ENCODE peak calls at places on chromosomes 5 and 9, in ten cellular contexts. X is heart right ventricle; N is mucosa of descending colon; S is AG04450; I is fibroblast of pulmonary artery; J is bronchial epithelial cell; Z is fibroblast of the aortic adventitia; Y is H7; C is effector memory CD4-positive, alpha-beta T cell; R is fibroblast of lung. D is an unnamed sample.

GRCh38 chr5:138960145-138960692 is 85.1 kb upstream of the LRRTM2 start:
- DNase-seq in Y (no peak), N (no peak), S (no peak), Z (no peak), X (no peak), R (no peak), C (no peak), J (no peak), I (no peak), D (no peak)

GRCh38 chr9:19768798-19769197 is 20.0 kb downstream of the SLC24A2 start:
- DNase-seq in N (no peak), J (peak), S (no peak), I (no peak), Y (no peak), C (no peak), Z (no peak), X (no peak), R (no peak), D (no peak)

GRCh38 chr9:108565651-108566378 is 290.0 kb downstream of the ACTL7B start:
- DNase-seq in Y (peak), X (peak), C (no peak), Z (peak), I (peak), S (peak), J (peak), R (peak), N (peak), D (peak)

GRCh38 chr9:33425128-33425533 is 22.3 kb downstream of the AQP3 start:
- DNase-seq in N (no peak), Y (no peak), Z (no peak), S (no peak), C (no peak), X (no peak), I (no peak), R (peak), J (peak), D (peak)

GRCh38 chr5:126234563-126235195 is 188.5 kb upstream of the GRAMD2B start:
- DNase-seq in N (no peak), X (no peak), J (peak), I (peak), R (peak), Y (peak), S (no peak), Z (peak), C (no peak), D (no peak)

GRCh38 chr5:23367863-23368262 is 139.5 kb upstream of the PRDM9 start:
- DNase-seq in Z (no peak), S (no peak), I (no peak), Y (no peak), N (no peak), C (no peak), R (peak), J (no peak), X (no peak), D (no peak)

GRCh38 chr5:110159202-110159601 is 469.5 kb downstream of the MAN2A1 start:
- DNase-seq in Z (peak), X (no peak), S (no peak), N (no peak), I (peak), Y (no peak), J (peak), C (no peak), R (peak), D (no peak)

GRCh38 chr5:126686451-126687126 is 85.8 kb downstream of the PHAX start:
- DNase-seq in X (no peak), J (no peak), I (no peak), S (no peak), R (no peak), N (no peak), Y (no peak), Z (no peak), C (no peak), D (no peak)

DNA sequence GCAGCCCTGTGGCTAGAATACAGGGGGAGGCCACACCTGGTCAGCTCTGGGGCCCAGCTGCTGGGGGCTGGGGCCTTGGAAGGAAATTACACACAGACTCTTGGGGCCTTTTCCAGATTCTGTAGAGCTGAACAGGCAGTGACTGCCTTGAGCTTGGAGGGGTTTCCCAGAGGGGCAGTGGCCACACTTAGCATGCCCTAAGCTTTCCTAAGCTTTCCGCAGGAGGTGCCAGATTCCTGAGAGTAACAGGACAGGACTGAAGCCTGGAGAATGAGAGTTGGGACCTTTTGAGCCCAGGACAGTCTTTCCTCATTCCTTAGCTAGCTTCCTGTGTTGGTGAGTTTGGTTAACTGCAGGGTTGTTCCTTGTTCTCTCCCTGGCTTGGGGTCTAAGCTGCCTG is 1.4 kb downstream of the TBC1D13 start:
- DNase-seq in N (no peak), Y (no peak), I (no peak), C (no peak), J (no peak), S (no peak), R (no peak), X (no peak), Z (no peak), D (no peak)
- H3K4me3 ChIP-seq in N (no peak), Y (no peak), I (peak), C (no peak), J (no peak), S (peak), R (no peak), X (no peak), Z (peak), D (peak)

DNA sequence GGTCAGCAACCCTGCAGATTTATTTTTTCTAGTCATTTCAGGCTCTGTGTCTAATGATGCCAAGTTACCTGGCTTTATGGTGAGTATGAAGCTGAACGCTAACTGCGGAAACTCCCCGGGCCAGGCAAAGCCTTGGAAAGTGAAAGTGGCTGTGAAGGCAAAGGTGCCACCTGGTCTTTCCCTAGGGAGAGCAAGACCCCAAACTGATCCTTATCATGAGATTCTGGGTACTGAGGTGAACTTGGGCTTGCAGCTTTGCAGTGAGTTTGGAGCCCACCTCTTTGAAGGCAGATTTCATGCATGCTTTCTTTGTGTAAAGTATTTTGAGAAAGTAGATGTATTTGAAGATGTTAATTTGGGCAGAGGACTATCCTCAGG is 63.3 kb downstream of the CARTPT start:
- DNase-seq in R (no peak), Z (no peak), X (no peak), J (no peak), C (no peak), S (no peak), Y (no peak), I (no peak), N (peak), D (no peak)
- H3K4me3 ChIP-seq in R (no peak), Z (no peak), X (peak), J (no peak), C (no peak), S (no peak), Y (no peak), I (no peak), N (no peak), D (no peak)

DNA sequence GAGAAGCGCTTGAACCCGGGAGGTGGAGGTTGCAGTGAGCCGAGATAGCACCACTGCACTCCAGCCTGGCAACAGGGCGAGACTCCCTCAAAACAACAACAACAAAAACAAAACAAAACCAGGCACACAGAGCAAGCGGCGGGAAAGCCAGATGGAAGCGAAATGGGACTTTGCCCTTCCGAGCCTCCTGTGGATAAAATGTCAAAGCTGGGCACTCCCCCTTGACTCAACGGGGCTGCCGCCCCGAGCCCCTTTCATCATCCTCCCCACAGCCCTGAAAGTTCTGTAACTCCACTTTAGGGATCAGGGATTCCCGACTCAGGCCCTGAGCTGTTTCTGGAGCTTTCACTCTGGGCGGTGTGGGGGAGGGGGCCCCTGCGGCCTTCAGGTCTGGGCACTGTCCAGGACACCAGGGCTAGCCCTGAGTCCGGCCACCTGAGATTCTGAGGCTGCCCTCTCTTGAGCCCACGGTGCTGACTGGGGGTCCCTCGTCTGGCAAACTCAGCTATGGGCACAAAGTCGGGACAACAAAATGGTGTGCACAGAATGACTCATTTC is 30.6 kb upstream of the OBP2B start:
- DNase-seq in C (no peak), S (no peak), X (no peak), R (no peak), Z (no peak), N (no peak), I (no peak), Y (no peak), J (no peak), D (no peak)
- H3K4me3 ChIP-seq in C (no peak), S (no peak), X (peak), R (no peak), Z (no peak), N (no peak), I (no peak), Y (no peak), J (no peak), D (no peak)

GRCh38 chr9:100112677-100113336 is 13.8 kb downstream of the INVS start:
- DNase-seq in Z (no peak), N (no peak), I (no peak), S (no peak), Y (peak), X (no peak), C (no peak), J (no peak), R (no peak), D (no peak)

GRCh38 chr9:100106616-100107015 is 7.6 kb downstream of the INVS start:
- DNase-seq in Y (no peak), N (no peak), Z (no peak), S (no peak), I (no peak), X (no peak), R (no peak), J (peak), C (no peak), D (no peak)

GRCh38 chr9:100108572-100108971 is 9.5 kb downstream of the INVS start:
- DNase-seq in X (no peak), J (no peak), Z (no peak), Y (no peak), N (no peak), C (no peak), R (peak), S (no peak), I (peak), D (no peak)

GRCh38 chr9:100105861-100106260 is 6.8 kb downstream of the INVS start:
- DNase-seq in I (no peak), Y (no peak), Z (no peak), S (no peak), C (no peak), R (no peak), X (no peak), J (no peak), N (no peak), D (no peak)

GRCh38 chr9:100111235-100111634 is 12.2 kb downstream of the INVS start:
- DNase-seq in Y (no peak), J (peak), I (peak), C (no peak), R (peak), Z (peak), S (peak), X (peak), N (peak), D (no peak)
- H3K4me3 ChIP-seq in Y (no peak), J (no peak), I (no peak), C (no peak), R (no peak), Z (no peak), S (no peak), X (no peak), N (no peak), D (no peak)

GRCh38 chr9:8660383-8660782 is 860.8 kb upstream of the DMAC1 start:
- DNase-seq in C (no peak), Y (no peak), N (peak), X (peak), R (peak), I (peak), J (peak), Z (peak), S (no peak), D (no peak)
- H3K4me3 ChIP-seq in C (no peak), Y (no peak), N (no peak), X (no peak), R (no peak), I (no peak), J (no peak), Z (no peak), S (no peak), D (no peak)

D was measured in PC-9.